ENCODE peak calls at places on chromosomes 11 and 22, in nine cellular contexts. I is fibroblast of the aortic adventitia, W is choroid plexus epithelial cell, L is foreskin fibroblast, X is esophagus squamous epithelium, D is AG09319, T is BJ, F is left ventricle myocardium inferior, B is cardiac fibroblast. P is an unnamed sample.

GRCh38 chr11:68430801-68431200 is 29.8 kb upstream of the PPP6R3 start:
- DNase-seq in T (no peak), X (no peak), W (no peak), D (no peak), I (no peak), L (no peak), F (no peak), B (no peak), P (no peak)

GRCh38 chr22:31150615-31151014 is 9.4 kb upstream of the RNF185 start:
- DNase-seq in I (no peak), D (no peak), W (peak), T (no peak), F (no peak), B (no peak), X (no peak), L (no peak), P (no peak)

GRCh38 chr11:12403122-12403994 is 26.0 kb downstream of the PARVA start:
- DNase-seq in B (no peak), L (no peak), W (peak), X (no peak), F (no peak), T (no peak), D (no peak), I (no peak), P (no peak)

GRCh38 chr11:73270089-73270854 is 1.9 kb upstream of the P2RY6 start:
- DNase-seq in I (no peak), W (no peak), T (no peak), X (no peak), D (no peak), F (no peak), B (no peak), L (no peak), P (no peak)

GRCh38 chr11:44750440-44751005 is 23.8 kb downstream of the TSPAN18 start:
- DNase-seq in L (no peak), F (no peak), T (no peak), X (no peak), W (no peak), I (no peak), B (no peak), D (no peak), P (no peak)

GRCh38 chr11:40292636-40293585 is 1166.5 kb downstream of the LRRC4C start:
- DNase-seq in W (no peak), L (no peak), B (peak), T (no peak), X (no peak), F (no peak), D (no peak), I (no peak), P (no peak)

GRCh38 chr11:45091563-45092392 is 54.7 kb upstream of the PRDM11 start:
- DNase-seq in L (no peak), X (no peak), D (no peak), F (no peak), W (peak), T (no peak), I (peak), B (peak), P (peak)

GRCh38 chr22:36486619-36487384 is 5.4 kb upstream of the TXN2 start:
- DNase-seq in D (no peak), L (no peak), W (peak), B (peak), T (no peak), X (no peak), F (no peak), I (peak), P (peak)

GRCh38 chr11:74849525-74850391 is 99.1 kb downstream of the XRRA1 start:
- DNase-seq in T (peak), I (peak), W (peak), L (peak), D (peak), X (no peak), F (no peak), B (peak), P (peak)

GRCh38 chr11:73520358-73521061 is 77.4 kb downstream of the FAM168A start:
- DNase-seq in I (no peak), B (no peak), F (no peak), X (no peak), L (peak), W (peak), D (no peak), T (no peak), P (no peak)

GRCh38 chr11:14974723-14975587 is 2.8 kb upstream of the CALCA start:
- DNase-seq in L (no peak), T (no peak), I (peak), D (no peak), B (peak), W (peak), X (no peak), F (peak), P (peak)

GRCh38 chr11:73048446-73048845 is 93.7 kb downstream of the FCHSD2 start:
- DNase-seq in L (no peak), D (no peak), T (no peak), I (no peak), X (no peak), B (no peak), W (no peak), F (no peak), P (no peak)

GRCh38 chr11:74141274-74141695 is 29.5 kb downstream of the C2CD3 start:
- DNase-seq in F (no peak), T (no peak), W (no peak), B (peak), L (no peak), D (no peak), I (no peak), X (no peak), P (no peak)

GRCh38 chr11:67352546-67353316 is 615 bp downstream of the POLD4 start:
- DNase-seq in L (no peak), I (no peak), B (no peak), D (no peak), W (no peak), F (peak), T (no peak), X (no peak), P (no peak)

GRCh38 chr11:17036666-17037658 is 22.7 kb upstream of the PLEKHA7 start:
- DNase-seq in L (no peak), I (no peak), D (no peak), X (no peak), B (no peak), W (no peak), F (no peak), T (no peak), P (no peak)

GRCh38 chr11:85977751-85978160 is 91.1 kb downstream of the PICALM start:
- DNase-seq in L (no peak), D (no peak), I (peak), F (no peak), W (no peak), B (no peak), X (no peak), T (no peak), P (peak)

GRCh38 chr22:46062232-46062615 is 85.3 kb upstream of the WNT7B start:
- DNase-seq in F (no peak), B (no peak), W (no peak), D (no peak), L (no peak), X (no peak), I (no peak), T (no peak), P (no peak)

GRCh38 chr11:11708256-11708655 is 86.5 kb upstream of the GALNT18 start:
- DNase-seq in W (peak), F (no peak), X (no peak), I (no peak), D (no peak), T (no peak), B (no peak), L (peak), P (no peak)

GRCh38 chr11:102807921-102808320 is 10.0 kb upstream of the MMP1 start:
- DNase-seq in W (peak), I (no peak), X (no peak), D (no peak), T (no peak), B (no peak), F (no peak), L (no peak), P (no peak)

GRCh38 chr11:1803246-1803645 is 31.5 kb upstream of the SYT8 start:
- DNase-seq in D (no peak), B (no peak), I (no peak), W (no peak), F (no peak), X (no peak), T (no peak), L (no peak), P (no peak)

GRCh38 chr11:2102132-2102882 is 36.9 kb downstream of the IGF2 start:
- DNase-seq in X (no peak), B (no peak), W (no peak), F (peak), D (no peak), T (no peak), L (no peak), I (no peak), P (no peak)

GRCh38 chr11:35166369-35167360 is 27.7 kb downstream of the CD44 start:
- DNase-seq in L (peak), I (peak), W (peak), X (no peak), B (peak), F (no peak), D (peak), T (peak), P (peak)

GRCh38 chr11:69640995-69641581 is at the start of gene CCND1:
- DNase-seq in T (peak), X (no peak), D (peak), L (peak), B (peak), I (peak), F (peak), W (peak), P (peak)

GRCh38 chr11:44275961-44276550 is 33.9 kb downstream of the ALX4 start:
- DNase-seq in T (no peak), F (no peak), L (no peak), I (no peak), W (no peak), D (no peak), X (no peak), B (no peak), P (no peak)

GRCh38 chr11:30313580-30313979 is 9.3 kb upstream of the ARL14EP start:
- DNase-seq in F (no peak), W (no peak), L (peak), T (no peak), X (no peak), B (no peak), I (no peak), D (no peak), P (no peak)

GRCh38 chr11:30317030-30317429 is 5.9 kb upstream of the ARL14EP start:
- DNase-seq in F (no peak), T (no peak), B (no peak), I (no peak), L (no peak), X (no peak), D (no peak), W (no peak), P (no peak)

GRCh38 chr11:30316237-30316636 is 6.7 kb upstream of the ARL14EP start:
- DNase-seq in F (no peak), T (no peak), I (no peak), L (no peak), B (no peak), W (no peak), X (no peak), D (no peak), P (no peak)

GRCh38 chr11:30312243-30312642 is 10.7 kb upstream of the ARL14EP start:
- DNase-seq in L (no peak), D (no peak), X (no peak), T (no peak), F (no peak), W (no peak), B (no peak), I (no peak), P (no peak)

GRCh38 chr11:30314625-30315024 is 8.3 kb upstream of the ARL14EP start:
- DNase-seq in D (no peak), B (peak), F (no peak), W (peak), I (peak), T (no peak), L (peak), X (no peak), P (peak)
- TF ChIP-seq CTCF in D (peak), B (peak), F (peak), W (peak), I (peak), T (peak), L (peak), X (no peak), P (peak)

DNA sequence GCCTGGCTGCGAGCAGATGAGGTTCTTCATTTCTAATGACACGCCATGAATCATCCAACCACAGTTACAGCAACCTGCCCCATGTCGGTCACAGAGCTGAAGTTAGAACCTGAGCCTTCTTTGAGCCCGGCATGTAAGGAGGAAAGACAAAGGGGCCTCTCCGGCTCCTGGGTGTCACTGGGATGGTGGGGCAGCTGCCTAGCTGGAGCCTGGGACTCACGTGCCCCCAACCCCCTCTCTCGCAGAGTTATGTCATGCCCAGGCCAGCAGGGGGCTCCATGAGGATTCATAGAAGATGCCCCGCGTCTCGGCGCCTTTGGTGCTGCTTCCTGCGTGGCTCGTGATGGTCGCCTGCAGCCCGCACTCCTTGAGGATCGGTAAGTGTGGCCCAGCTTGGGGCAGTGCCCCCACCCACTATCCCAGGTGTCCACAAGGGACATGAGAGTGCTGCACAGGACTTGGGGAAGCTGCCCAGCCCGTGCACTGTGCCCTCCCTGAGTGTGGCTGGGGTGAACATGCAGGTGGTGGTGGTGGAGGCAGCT is 148.5 kb downstream of the GRIK4 start:
- DNase-seq in B (peak), X (no peak), F (no peak), W (peak), T (no peak), L (peak), D (no peak), I (no peak), P (peak)
- TF ChIP-seq CTCF in B (peak), X (peak), F (peak), W (peak), T (peak), L (peak), D (peak), I (peak), P (peak)

GRCh38 chr22:40416267-40416570 is 45.8 kb downstream of the SGSM3 start:
- DNase-seq in X (no peak), T (no peak), I (no peak), F (no peak), D (no peak), W (no peak), B (no peak), L (no peak), P (no peak)
- TF ChIP-seq CTCF in X (no peak), T (no peak), I (no peak), F (no peak), D (no peak), W (no peak), B (no peak), L (no peak), P (no peak)

GRCh38 chr11:79157738-79158137 is 283.1 kb downstream of the TENM4 start:
- DNase-seq in B (no peak), F (no peak), W (no peak), D (no peak), T (no peak), I (no peak), X (no peak), L (no peak), P (no peak)

GRCh38 chr11:79155237-79155636 is 285.6 kb downstream of the TENM4 start:
- DNase-seq in F (no peak), T (no peak), L (no peak), X (no peak), B (no peak), W (no peak), D (no peak), I (no peak), P (no peak)

GRCh38 chr11:79160786-79161403 is 279.9 kb downstream of the TENM4 start:
- DNase-seq in D (no peak), F (no peak), B (peak), L (no peak), T (no peak), W (no peak), I (peak), X (no peak), P (peak)

GRCh38 chr11:79156031-79156430 is 284.8 kb downstream of the TENM4 start:
- DNase-seq in X (no peak), F (no peak), D (no peak), W (no peak), T (no peak), I (no peak), B (no peak), L (no peak), P (no peak)

GRCh38 chr11:79159657-79160450 is 281.0 kb downstream of the TENM4 start:
- DNase-seq in L (no peak), F (no peak), W (peak), T (no peak), B (no peak), D (no peak), I (peak), X (no peak), P (no peak)
- TF ChIP-seq CTCF in L (no peak), F (no peak), W (peak), T (peak), B (no peak), D (peak), I (peak), X (no peak), P (peak)

DNA sequence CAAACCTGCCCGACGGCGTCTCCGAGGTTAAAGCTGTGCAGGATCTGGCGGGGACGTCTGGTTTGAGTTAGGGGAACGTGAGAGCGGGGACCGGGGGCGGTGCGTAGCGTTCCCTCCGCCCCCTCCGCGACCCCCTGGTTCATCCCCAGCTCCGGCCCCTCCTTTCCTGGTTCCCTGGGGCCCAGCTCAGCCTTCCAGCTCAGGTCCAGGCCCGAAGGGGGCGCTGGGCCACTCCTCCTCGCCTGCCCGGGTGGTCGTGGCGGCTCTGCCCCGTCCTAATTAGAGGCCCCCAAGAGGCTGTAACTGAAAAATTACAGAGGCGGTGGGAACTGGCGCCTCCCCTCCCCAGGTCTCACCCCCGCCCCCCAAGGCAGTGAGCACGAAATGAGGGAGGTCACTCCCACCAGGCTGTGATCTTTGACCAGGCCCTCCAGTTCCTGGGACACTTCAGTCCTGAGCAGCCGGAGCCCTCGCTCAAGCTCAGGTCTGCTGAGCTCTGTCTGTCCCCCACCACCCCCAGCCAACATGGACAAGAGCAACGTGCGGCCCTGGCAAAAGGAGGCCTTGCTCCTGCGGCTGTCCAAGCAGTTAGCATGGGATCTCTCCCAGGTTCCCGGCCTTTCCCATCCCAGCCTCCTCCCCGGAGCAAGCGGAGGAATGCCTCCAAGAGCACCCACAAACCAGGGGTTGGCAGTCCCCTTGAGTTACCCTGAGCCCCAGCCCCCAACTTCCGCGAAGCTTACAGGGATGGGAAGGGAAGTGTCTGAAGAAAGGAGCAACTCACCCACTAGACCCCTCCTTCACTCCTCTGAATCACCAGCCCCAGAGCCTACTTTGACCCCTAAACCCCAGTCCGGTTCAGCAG is 3.3 kb downstream of the CD248 start:
- DNase-seq in F (peak), D (no peak), X (no peak), W (peak), L (peak), B (peak), I (peak), T (no peak), P (peak)
- TF ChIP-seq CTCF in F (peak), D (peak), X (no peak), W (peak), L (peak), B (peak), I (peak), T (peak), P (peak)

DNA sequence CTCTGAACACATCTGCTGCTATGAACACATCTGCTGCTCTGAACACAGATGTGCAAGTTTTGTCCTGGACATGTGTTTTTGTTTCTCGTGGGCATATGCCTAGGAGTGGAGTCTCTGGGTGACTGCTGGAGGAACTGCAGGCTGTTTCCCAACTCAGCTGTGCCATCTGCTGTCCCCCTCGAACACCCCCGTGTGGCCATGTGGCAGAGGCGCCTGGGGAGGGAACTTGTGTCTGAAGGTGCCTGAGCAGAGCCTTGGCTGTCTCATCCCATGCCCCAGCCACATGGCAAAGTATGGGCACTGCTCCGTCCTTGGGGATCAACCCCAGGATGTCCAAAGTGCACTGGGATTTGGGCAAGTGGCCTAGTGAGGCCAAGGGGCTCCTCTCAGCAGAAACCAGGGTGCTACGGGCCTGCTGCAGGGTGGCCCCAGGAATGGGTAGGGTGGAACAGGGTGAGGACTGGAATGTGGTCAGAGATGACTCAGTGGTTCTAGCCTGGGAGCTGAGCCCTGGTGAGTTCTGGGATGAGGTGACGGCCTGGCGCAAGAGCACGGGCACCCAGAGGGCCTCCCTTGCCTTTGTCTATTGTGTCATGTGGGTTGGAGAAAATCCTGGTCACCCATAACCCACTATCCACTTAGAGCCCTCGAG is 14.7 kb downstream of the GATD1 start:
- DNase-seq in L (peak), D (no peak), T (no peak), I (peak), W (peak), B (peak), F (no peak), X (no peak), P (peak)
- TF ChIP-seq CTCF in L (peak), D (peak), T (peak), I (peak), W (peak), B (peak), F (no peak), X (peak), P (peak)